ENCODE peak calls at places on chromosomes 2 and 18, in four cellular contexts. T, U, K and R are unnamed samples.

GRCh38 chr2:105621038-105621437 is 123.7 kb upstream of the NCK2 start:
- DNase-seq in U (no peak), T (no peak), K (no peak), R (no peak)

GRCh38 chr18:42977982-42978595 is 137.4 kb downstream of the RIT2 start:
- DNase-seq in U (no peak), K (no peak), T (no peak), R (no peak)

GRCh38 chr2:62029910-62030309 is 124.4 kb downstream of the COMMD1 start:
- DNase-seq in U (no peak), T (no peak), K (peak), R (no peak)

GRCh38 chr2:152585830-152586484 is 131.3 kb downstream of the PRPF40A start:
- DNase-seq in T (no peak), K (peak), U (peak), R (no peak)

GRCh38 chr2:71494523-71495155 is 41.3 kb downstream of the DYSF start:
- DNase-seq in T (no peak), U (no peak), K (no peak), R (no peak)

GRCh38 chr18:63025251-63025710 is 294.3 kb downstream of the BCL2 start:
- DNase-seq in T (no peak), U (no peak), K (peak), R (no peak)

GRCh38 chr2:108594982-108595464 is 60.8 kb downstream of the LIMS1 start:
- DNase-seq in U (no peak), K (peak), T (no peak), R (no peak)

GRCh38 chr2:19819097-19820065 is 82.4 kb downstream of the TTC32 start:
- DNase-seq in T (no peak), U (no peak), K (peak), R (no peak)

GRCh38 chr2:151302879-151303278 is 13.4 kb upstream of the NMI start:
- DNase-seq in K (peak), T (no peak), U (no peak), R (no peak)

GRCh38 chr18:7902399-7902839 is 335.3 kb downstream of the PTPRM start:
- DNase-seq in U (peak), T (no peak), K (no peak), R (no peak)

GRCh38 chr2:158499383-158499782 is 42.6 kb downstream of the PKP4 start:
- DNase-seq in K (no peak), T (no peak), U (no peak), R (no peak)

GRCh38 chr2:129761569-129762021 is 217.9 kb upstream of the RAB6C start:
- DNase-seq in K (no peak), U (no peak), T (no peak), R (peak)

GRCh38 chr2:182666674-182667320 is 49.3 kb upstream of the DNAJC10 start:
- DNase-seq in T (no peak), U (no peak), K (peak), R (no peak)

GRCh38 chr18:24446953-24447537 is 13.4 kb upstream of the HRH4 start:
- DNase-seq in U (no peak), K (no peak), T (no peak), R (no peak)

GRCh38 chr2:158179660-158180059 is 78.0 kb downstream of the UPP2 start:
- DNase-seq in T (no peak), U (no peak), K (peak), R (no peak)

GRCh38 chr18:9426753-9427152 is 48.6 kb upstream of the RALBP1 start:
- DNase-seq in K (no peak), T (no peak), U (no peak), R (peak)

GRCh38 chr2:218615868-218616315 is 8.2 kb downstream of the PLCD4 start:
- DNase-seq in T (no peak), U (no peak), K (no peak), R (no peak)

GRCh38 chr2:236617221-236617737 is 47.7 kb downstream of the ACKR3 start:
- DNase-seq in K (no peak), T (no peak), U (no peak), R (no peak)

GRCh38 chr2:46200861-46201605 is 96.2 kb upstream of the EPAS1 start:
- DNase-seq in U (no peak), T (no peak), K (no peak), R (peak)

GRCh38 chr18:39380823-39381222 is 1815.2 kb upstream of the CELF4 start:
- DNase-seq in K (no peak), U (no peak), T (no peak), R (no peak)

GRCh38 chr2:36918307-36918706 is 48.0 kb downstream of the STRN start:
- DNase-seq in K (no peak), U (no peak), T (no peak), R (no peak)
- TF ChIP-seq CTCF in K (peak), U (no peak), T (peak), R (peak)

GRCh38 chr2:65032016-65032975 is 23.9 kb upstream of the CEP68 start:
- DNase-seq in U (no peak), T (no peak), K (no peak), R (no peak)

GRCh38 chr2:65031341-65032015 is 24.7 kb upstream of the CEP68 start:
- DNase-seq in U (no peak), K (no peak), T (no peak), R (no peak)

GRCh38 chr2:65035544-65035943 is 20.7 kb upstream of the CEP68 start:
- DNase-seq in K (no peak), T (no peak), U (no peak), R (no peak)

GRCh38 chr2:65030933-65031332 is 25.3 kb upstream of the CEP68 start:
- DNase-seq in U (no peak), K (no peak), T (no peak), R (no peak)

GRCh38 chr2:65033178-65033577 is 23.0 kb upstream of the CEP68 start:
- DNase-seq in U (no peak), K (no peak), T (no peak), R (no peak)
- TF ChIP-seq CTCF in U (peak), K (no peak), T (peak), R (peak)

GRCh38 chr2:36318547-36318946 is 37.0 kb upstream of the CRIM1 start:
- DNase-seq in T (no peak), U (no peak), K (no peak), R (no peak)
- TF ChIP-seq CTCF in T (no peak), U (no peak), K (peak), R (peak)

DNA sequence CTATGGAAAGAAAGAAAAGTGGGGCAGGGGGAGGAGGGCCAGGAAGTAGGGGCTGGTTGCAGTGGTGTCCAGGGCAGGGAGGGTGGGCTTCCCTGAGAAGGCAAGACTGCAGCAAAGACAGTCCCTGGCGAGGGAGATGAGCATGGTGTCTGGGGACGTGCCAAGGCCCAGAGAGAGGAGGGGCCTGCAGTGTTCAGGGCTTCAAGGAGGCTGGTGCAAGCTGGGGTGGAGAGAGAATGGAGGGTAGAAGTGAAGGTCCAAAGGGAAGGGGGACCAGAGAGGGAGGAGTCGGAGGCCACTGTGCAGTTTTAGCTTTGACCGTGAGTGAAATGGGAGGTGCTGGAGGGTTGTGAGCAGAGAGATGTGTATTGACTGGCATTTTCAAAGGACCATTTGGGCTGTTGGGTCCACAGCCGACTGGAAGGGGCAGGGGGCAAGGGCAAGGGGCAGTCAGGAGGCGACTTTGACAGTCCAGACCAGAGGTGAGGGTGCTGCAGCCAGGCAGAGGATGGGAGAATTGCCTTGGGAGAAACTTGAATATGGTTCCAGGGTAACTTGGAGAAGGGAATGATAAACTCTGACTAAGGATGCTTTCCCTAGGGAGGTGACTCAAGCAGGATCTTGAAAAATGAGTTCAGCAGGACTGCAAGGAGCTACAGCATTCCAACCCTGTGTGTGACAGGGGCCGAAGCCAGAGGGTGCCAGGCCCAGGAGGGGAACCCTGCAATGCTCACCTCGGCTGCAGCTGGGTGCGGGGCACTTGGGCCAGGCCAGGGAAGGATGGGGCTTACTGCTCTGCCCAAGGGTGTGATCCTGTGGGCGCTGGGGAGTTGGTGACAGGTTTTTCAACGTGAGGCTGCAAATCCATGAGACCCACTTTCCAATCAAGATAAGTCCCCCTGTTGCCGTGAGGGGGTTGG is 177.1 kb upstream of the HAAO start:
- DNase-seq in K (peak), T (no peak), U (peak), R (no peak)
- TF ChIP-seq CTCF in K (no peak), T (no peak), U (no peak), R (no peak)

GRCh38 chr2:63818276-63818675 is 23.4 kb upstream of the UGP2 start:
- DNase-seq in U (no peak), T (no peak), K (no peak), R (no peak)

GRCh38 chr2:63821396-63821795 is 20.3 kb upstream of the UGP2 start:
- DNase-seq in U (no peak), T (no peak), K (no peak), R (no peak)

GRCh38 chr2:63819256-63819655 is 22.4 kb upstream of the UGP2 start:
- DNase-seq in T (no peak), K (no peak), U (no peak), R (no peak)

GRCh38 chr2:63820969-63821368 is 20.7 kb upstream of the UGP2 start:
- DNase-seq in K (no peak), T (no peak), U (no peak), R (no peak)

GRCh38 chr2:63819765-63820717 is 21.7 kb upstream of the UGP2 start:
- DNase-seq in K (peak), U (peak), T (no peak), R (no peak)
- TF ChIP-seq CTCF in K (no peak), U (no peak), T (no peak), R (no peak)

GRCh38 chr2:618591-618990 is 58.6 kb downstream of the TMEM18 start:
- DNase-seq in K (no peak), T (no peak), U (no peak), R (peak)
- TF ChIP-seq CTCF in K (no peak), T (no peak), U (no peak), R (no peak)

GRCh38 chr2:29212009-29212408 is 96.8 kb downstream of the CLIP4 start:
- DNase-seq in T (no peak), U (no peak), K (no peak), R (no peak)
- TF ChIP-seq CTCF in T (no peak), U (no peak), K (peak), R (peak)